ENCODE peak calls at places on chromosomes 2 and 18, in five cellular contexts. A, S, N, B and G are unnamed samples.

GRCh38 chr2:210233487-210233886 is 8.2 kb upstream of the ACADL start:
- DNase-seq in A (no peak), S (no peak), N (no peak), B (no peak), G (peak; percentile 73)

GRCh38 chr2:2901384-2902345 is 476.0 kb downstream of the EIPR1 start:
- DNase-seq in A (no peak), S (no peak), N (no peak), B (no peak), G (no peak)

GRCh38 chr2:65159921-65160320 is 30.0 kb upstream of the RAB1A start:
- DNase-seq in A (no peak), S (no peak), N (no peak), B (no peak), G (no peak)

GRCh38 chr2:233996436-233996835 is 54.1 kb upstream of the SPP2 start:
- DNase-seq in A (no peak), S (no peak), N (no peak), B (no peak), G (no peak)

GRCh38 chr2:17892726-17893534 is 14.5 kb downstream of the KCNS3 start:
- DNase-seq in A (peak; percentile 68), S (peak; percentile 62), N (no peak), B (peak; percentile 44), G (no peak)

GRCh38 chr2:231701456-231702373 is 6.6 kb upstream of the PTMA start:
- DNase-seq in A (no peak), S (peak; percentile 55), N (peak; percentile 29), B (peak; percentile 69), G (no peak)

GRCh38 chr2:221137385-221137784 is 434.7 kb downstream of the EPHA4 start:
- DNase-seq in A (no peak), S (no peak), N (no peak), B (no peak), G (no peak)

GRCh38 chr2:228599781-228600180 is 418.3 kb upstream of the SPHKAP start:
- DNase-seq in A (no peak), S (no peak), N (no peak), B (no peak), G (no peak)

GRCh38 chr2:33126973-33127372 is 180.2 kb downstream of the LTBP1 start:
- DNase-seq in A (no peak), S (no peak), N (peak; percentile 81), B (no peak), G (no peak)

GRCh38 chr2:71891719-71892118 is 255.9 kb downstream of the CYP26B1 start:
- DNase-seq in A (no peak), S (no peak), N (no peak), B (no peak), G (no peak)

GRCh38 chr2:151437630-151438029 is 27.9 kb downstream of the RIF1 start:
- DNase-seq in A (peak; percentile 4), S (peak; percentile 0), N (peak; percentile 61), B (no peak), G (no peak)

GRCh38 chr2:7161501-7161900 is 244.3 kb downstream of the RNF144A start:
- DNase-seq in A (no peak), S (no peak), N (no peak), B (no peak), G (no peak)

GRCh38 chr18:3332376-3332775 is 70.4 kb downstream of the MYL12B start:
- DNase-seq in A (no peak), S (no peak), N (peak; percentile 43), B (no peak), G (no peak)

GRCh38 chr18:23373564-23373963 is 79.5 kb upstream of the RIOK3 start:
- DNase-seq in A (no peak), S (no peak), N (no peak), B (no peak), G (no peak)

GRCh38 chr2:28665041-28665704 is 86.5 kb upstream of the PPP1CB start:
- DNase-seq in A (no peak), S (peak; percentile 27), N (peak; percentile 66), B (no peak), G (peak; percentile 27)

GRCh38 chr2:18412980-18413793 is 147.3 kb downstream of the RDH14 start:
- DNase-seq in A (no peak), S (no peak), N (peak; percentile 60), B (no peak), G (no peak)

GRCh38 chr2:56184500-56184996 is 758 bp downstream of the CCDC85A start:
- DNase-seq in A (peak; percentile 54), S (peak; percentile 47), N (peak; percentile 19), B (no peak), G (peak; percentile 90)